ENCODE peak calls at places on chromosomes 3 and 15, in four cellular contexts. A is H9, V is mesenchymal stem cell, M is neuronal stem cell. Y is an unnamed sample.
A peak's percentile ranks its signal among the peaks of the same experiment; 100 is the strongest.

GRCh38 chr3:43638594-43639447 is 17.0 kb upstream of the ANO10 start:
- DNase-seq in A (peak; percentile 44), V (no peak), M (no peak), Y (peak; percentile 47)

GRCh38 chr15:52394020-52394608 is 98.5 kb upstream of the MYO5C start:
- DNase-seq in A (no peak), V (no peak), M (no peak), Y (no peak)

GRCh38 chr3:61381745-61382392 is 130.6 kb upstream of the FHIT start:
- DNase-seq in A (no peak), V (peak; percentile 20), M (no peak), Y (no peak)

GRCh38 chr3:124094496-124094895 is 102.6 kb upstream of the ROPN1 start:
- DNase-seq in A (no peak), V (no peak), M (no peak), Y (no peak)

GRCh38 chr3:17478673-17479072 is 263.8 kb downstream of the TBC1D5 start:
- DNase-seq in A (no peak), V (peak; percentile 94), M (no peak), Y (peak; percentile 46)

GRCh38 chr15:79736435-79737000 is 160.3 kb downstream of the MTHFS start:
- DNase-seq in A (no peak), V (no peak), M (no peak), Y (no peak)

GRCh38 chr3:18100126-18100525 is 325.0 kb downstream of the SATB1 start:
- DNase-seq in A (no peak), V (no peak), M (no peak), Y (no peak)

GRCh38 chr15:74605810-74606179 is 9.8 kb upstream of the CLK3 start:
- DNase-seq in A (no peak), V (no peak), M (no peak), Y (no peak)

GRCh38 chr3:27639271-27639670 is 82.9 kb downstream of the EOMES start:
- DNase-seq in A (no peak), V (no peak), M (no peak), Y (no peak)

GRCh38 chr3:196793224-196793623 is 53.6 kb downstream of the PAK2 start:
- DNase-seq in A (peak; percentile 34), V (peak; percentile 80), M (no peak), Y (peak; percentile 80)

GRCh38 chr15:77617507-77618285 is 15.0 kb downstream of the LINGO1 start:
- DNase-seq in A (peak; percentile 55), V (no peak), M (no peak), Y (peak; percentile 12)

GRCh38 chr3:126968995-126969385 is 13.9 kb upstream of the PLXNA1 start:
- DNase-seq in A (no peak), V (no peak), M (no peak), Y (no peak)

GRCh38 chr3:194203482-194204035 is 67.6 kb downstream of the HES1 start:
- DNase-seq in A (peak; percentile 36), V (no peak), M (no peak), Y (no peak)

GRCh38 chr3:113117511-113118302 is 93.7 kb upstream of the BOC start:
- DNase-seq in A (no peak), V (peak; percentile 54), M (no peak), Y (no peak)

GRCh38 chr3:42306499-42306898 is 40.5 kb upstream of the CCK start:
- DNase-seq in A (no peak), V (no peak), M (no peak), Y (no peak)

GRCh38 chr15:77784361-77785292 is 151.9 kb upstream of the LINGO1 start:
- DNase-seq in A (peak; percentile 70), V (peak; percentile 16), M (no peak), Y (peak; percentile 3)

GRCh38 chr15:93479679-93480078 is 390.7 kb upstream of the RGMA start:
- DNase-seq in A (no peak), V (no peak), M (no peak), Y (no peak)

GRCh38 chr3:54427501-54427900 is 305.1 kb downstream of the CACNA2D3 start:
- DNase-seq in A (no peak), V (no peak), M (no peak), Y (peak; percentile 60)

GRCh38 chr3:101942356-101942755 is 93.0 kb downstream of the NFKBIZ start:
- DNase-seq in A (no peak), V (peak; percentile 28), M (no peak), Y (no peak)

GRCh38 chr3:49869525-49870126 is at the start of gene CAMKV:
- DNase-seq in A (peak; percentile 77), V (no peak), M (peak; percentile 39), Y (no peak)

GRCh38 chr3:57852896-57853295 is 96.8 kb downstream of the SLMAP start:
- DNase-seq in A (no peak), V (peak; percentile 32), M (no peak), Y (no peak)

GRCh38 chr3:153601422-153601853 is 439.4 kb downstream of the RAP2B start:
- DNase-seq in A (no peak), V (no peak), M (no peak), Y (no peak)

GRCh38 chr15:59491062-59491461 is 53.1 kb downstream of the FAM81A start:
- DNase-seq in A (no peak), V (no peak), M (no peak), Y (no peak)

GRCh38 chr3:47283596-47284364 is 1.0 kb downstream of the KLHL18 start:
- DNase-seq in A (peak; percentile 62), V (peak; percentile 42), M (no peak), Y (no peak)

GRCh38 chr3:177758131-177758530 is 560.8 kb upstream of the TBL1XR1 start:
- DNase-seq in A (no peak), V (no peak), M (no peak), Y (no peak)

GRCh38 chr3:195151866-195152526 is 119.0 kb downstream of the XXYLT1 start:
- DNase-seq in A (no peak), V (peak; percentile 94), M (no peak), Y (no peak)

GRCh38 chr3:181316481-181316880 is 326.9 kb upstream of the DNAJC19 start:
- DNase-seq in A (no peak), V (no peak), M (peak; percentile 15), Y (no peak)

GRCh38 chr3:184716652-184717607 is 5.1 kb upstream of the MAGEF1 start:
- DNase-seq in A (peak; percentile 60), V (peak; percentile 85), M (peak; percentile 80), Y (no peak)

GRCh38 chr3:104831076-104831475 is 535.6 kb upstream of the ALCAM start:
- DNase-seq in A (no peak), V (no peak), M (no peak), Y (no peak)

GRCh38 chr3:40741729-40742128 is 217.0 kb downstream of the ZNF621 start:
- DNase-seq in A (no peak), V (peak; percentile 85), M (peak; percentile 6), Y (no peak)

GRCh38 chr3:16311960-16312451 is 47.0 kb downstream of the OXNAD1 start:
- DNase-seq in A (no peak), V (peak; percentile 46), M (no peak), Y (no peak)

GRCh38 chr3:11367116-11367781 is 95.1 kb downstream of the ATG7 start:
- DNase-seq in A (no peak), V (peak; percentile 94), M (no peak), Y (no peak)

GRCh38 chr3:11362600-11362999 is 90.4 kb downstream of the ATG7 start:
- DNase-seq in A (no peak), V (no peak), M (no peak), Y (no peak)

GRCh38 chr3:11364181-11364580 is 92.0 kb downstream of the ATG7 start:
- DNase-seq in A (no peak), V (no peak), M (no peak), Y (no peak)

GRCh38 chr3:11363732-11364131 is 91.5 kb downstream of the ATG7 start:
- DNase-seq in A (no peak), V (no peak), M (no peak), Y (no peak)
- H3K4me2 ChIP-seq in A (no peak overlapping the region), V (no peak overlapping the region), M (no peak overlapping the region), Y (no peak overlapping the region)

GRCh38 chr3:11719406-11720219 is 75.9 kb upstream of the VGLL4 start:
- DNase-seq in A (peak; percentile 93), V (peak; percentile 48), M (peak; percentile 75), Y (peak; percentile 94)
- H3K18ac ChIP-seq in A (no peak overlapping the region), V (peak overlapping the region; percentile 82), M (peak overlapping the region; percentile 94), Y (peak overlapping the region; percentile 95)

DNA sequence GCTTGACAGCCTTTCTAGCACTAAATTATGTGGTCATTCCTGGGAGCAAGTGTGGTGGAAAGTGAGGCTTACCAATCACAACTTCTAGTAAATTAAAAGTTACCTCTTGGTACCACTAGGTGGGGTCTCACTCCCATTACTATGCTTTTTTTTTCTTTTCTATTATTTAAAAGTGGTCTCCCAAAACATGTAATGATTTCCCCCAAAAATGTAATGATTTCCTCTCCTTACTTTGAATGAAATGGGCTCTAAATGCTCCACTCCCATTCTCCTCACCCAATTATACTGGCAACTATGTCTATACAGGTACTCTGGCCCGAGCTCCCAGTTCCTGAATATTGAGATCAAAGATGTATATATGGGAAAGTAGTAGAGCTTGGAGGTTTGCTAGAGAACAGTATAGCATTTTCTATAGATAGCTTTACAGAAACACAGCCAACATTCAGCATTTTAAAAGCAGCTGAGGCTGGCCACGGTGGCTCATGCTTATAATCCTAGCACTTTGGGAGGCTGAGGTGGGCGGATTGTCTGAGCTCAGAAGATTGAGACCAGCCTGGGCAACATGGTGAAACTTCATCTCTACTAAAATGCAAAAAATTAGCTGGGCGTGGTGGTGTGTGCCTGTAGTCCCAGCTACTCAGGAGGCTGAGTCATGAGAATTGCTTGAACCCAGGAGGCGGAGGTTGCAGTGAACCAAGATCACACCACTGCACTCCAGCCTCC is 70.9 kb downstream of the DCUN1D1 start:
- DNase-seq in A (no peak), V (peak; percentile 37), M (no peak), Y (no peak)
- H2BK12ac ChIP-seq in A (no peak overlapping the region), V (no peak overlapping the region), M (no peak overlapping the region), Y (no peak overlapping the region)

GRCh38 chr3:149895339-149895738 is 75.4 kb downstream of the PFN2 start:
- DNase-seq in A (no peak), V (no peak), M (no peak), Y (peak; percentile 53)

GRCh38 chr3:149894211-149894610 is 76.5 kb downstream of the PFN2 start:
- DNase-seq in A (no peak), V (no peak), M (no peak), Y (no peak)

GRCh38 chr3:149895807-149896206 is 74.9 kb downstream of the PFN2 start:
- DNase-seq in A (no peak), V (no peak), M (no peak), Y (no peak)

GRCh38 chr3:149886957-149887356 is 73.9 kb downstream of the RNF13 start:
- DNase-seq in A (peak; percentile 31), V (no peak), M (no peak), Y (no peak)

GRCh38 chr3:149892371-149892770 is 78.3 kb downstream of the PFN2 start:
- DNase-seq in A (no peak), V (no peak), M (no peak), Y (no peak)
- H3K4me2 ChIP-seq in A (no peak overlapping the region), V (no peak overlapping the region), M (no peak overlapping the region), Y (no peak overlapping the region)

GRCh38 chr15:58361291-58361759 is 70.5 kb upstream of the LIPC start:
- DNase-seq in A (no peak), V (peak; percentile 98), M (no peak), Y (peak; percentile 14)
- H3K18ac ChIP-seq in A (no peak overlapping the region), V (no peak overlapping the region), M (no peak overlapping the region), Y (no peak overlapping the region)

DNA sequence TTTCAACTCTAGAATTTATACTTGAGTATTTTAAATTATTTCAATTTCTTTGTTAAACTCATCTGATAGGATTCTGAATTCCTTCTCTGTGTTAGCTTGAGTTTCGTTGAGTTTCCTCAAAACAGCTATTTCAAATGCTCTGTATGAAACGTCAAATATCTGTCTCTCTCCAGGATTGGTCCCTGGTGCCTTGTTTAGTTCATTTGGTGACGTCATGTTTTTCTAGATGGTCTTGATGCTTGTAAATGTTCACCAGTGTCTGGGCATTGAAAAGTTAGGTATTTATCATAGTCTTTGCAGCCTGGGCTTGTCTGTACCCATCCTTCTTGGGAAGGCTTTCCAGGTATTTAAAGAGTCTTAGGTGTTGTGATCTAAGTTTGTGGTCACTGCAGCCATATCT is 151.1 kb downstream of the KCNAB1 start:
- DNase-seq in A (no peak), V (no peak), M (no peak), Y (no peak)
- H2BK12ac ChIP-seq in A (no peak overlapping the region), V (no peak overlapping the region), M (no peak overlapping the region), Y (no peak overlapping the region)

Y was measured in trophoblast cell.